ENCODE peak calls at places on chromosome 11, in ten cellular contexts. X is GM10248; D is pancreas; G is testis; C is lower leg skin; K is PC-3; H is MCF 10A; S is endodermal cell; I is CD4-positive, alpha-beta T cell; A is neural progenitor cell. L is an unnamed sample.

GRCh38 chr11:123616505-123617198 is 37.8 kb downstream of the SCN3B start:
- DNase-seq in X (no peak), D (no peak), G (peak), C (no peak), K (no peak), H (peak), S (no peak), I (no peak), A (no peak), L (no peak)

GRCh38 chr11:64086263-64086938 is 50.7 kb downstream of the FLRT1 start:
- DNase-seq in X (no peak), D (no peak), G (peak), C (peak), K (no peak), H (no peak), S (no peak), I (no peak), A (no peak), L (no peak)

GRCh38 chr11:93225642-93226041 is 27.9 kb upstream of the SLC36A4 start:
- DNase-seq in X (peak), D (no peak), G (no peak), C (no peak), K (peak), H (peak), S (no peak), I (no peak), A (no peak), L (no peak)

GRCh38 chr11:31445621-31446020 is 63.8 kb downstream of the IMMP1L start:
- DNase-seq in X (no peak), D (no peak), G (no peak), C (no peak), K (peak), H (no peak), S (no peak), I (no peak), A (no peak), L (no peak)

GRCh38 chr11:75263944-75264349 is 23.4 kb downstream of the TPBGL start:
- DNase-seq in X (no peak), D (no peak), G (no peak), C (peak), K (peak), H (peak), S (peak), I (peak), A (peak), L (no peak)

GRCh38 chr11:73652856-73653559 is 6.6 kb downstream of the PLEKHB1 start:
- DNase-seq in X (no peak), D (no peak), G (no peak), C (no peak), K (no peak), H (no peak), S (no peak), I (no peak), A (no peak), L (no peak)

GRCh38 chr11:28058333-28058732 is 49.6 kb downstream of the KIF18A start:
- DNase-seq in X (no peak), D (no peak), G (peak), C (no peak), K (no peak), H (no peak), S (no peak), I (no peak), A (peak), L (no peak)

GRCh38 chr11:118757881-118758399 is 33.0 kb downstream of the DDX6 start:
- DNase-seq in X (no peak), D (no peak), G (no peak), C (no peak), K (no peak), H (no peak), S (no peak), I (no peak), A (no peak), L (no peak)

GRCh38 chr11:1928891-1929541 is 9.5 kb downstream of the TNNT3 start:
- DNase-seq in X (no peak), D (peak), G (no peak), C (no peak), K (no peak), H (no peak), S (no peak), I (no peak), A (peak), L (no peak)

GRCh38 chr11:117039270-117039669 is 59.0 kb downstream of the SIK3 start:
- DNase-seq in X (no peak), D (no peak), G (no peak), C (no peak), K (no peak), H (no peak), S (no peak), I (no peak), A (no peak), L (no peak)

GRCh38 chr11:86453290-86454030 is 78.8 kb downstream of the CCDC81 start:
- DNase-seq in X (no peak), D (no peak), G (no peak), C (peak), K (no peak), H (no peak), S (no peak), I (no peak), A (no peak), L (no peak)

GRCh38 chr11:1072116-1072820 is 2.4 kb upstream of the MUC2 start:
- DNase-seq in X (no peak), D (peak), G (no peak), C (no peak), K (peak), H (no peak), S (no peak), I (no peak), A (no peak), L (no peak)

GRCh38 chr11:90134420-90135003 is at the start of gene NAALAD2:
- DNase-seq in X (peak), D (peak), G (peak), C (peak), K (no peak), H (no peak), S (peak), I (no peak), A (peak), L (no peak)

GRCh38 chr11:100719809-100720221 is 32.7 kb downstream of the ARHGAP42 start:
- DNase-seq in X (no peak), D (no peak), G (peak), C (no peak), K (peak), H (peak), S (peak), I (no peak), A (peak), L (no peak)

GRCh38 chr11:63760487-63761079 is 8.0 kb downstream of the ZFTA start:
- DNase-seq in X (no peak), D (no peak), G (no peak), C (peak), K (no peak), H (no peak), S (peak), I (no peak), A (peak), L (no peak)

GRCh38 chr11:35343033-35343598 is 76.2 kb downstream of the SLC1A2 start:
- DNase-seq in X (no peak), D (no peak), G (no peak), C (no peak), K (no peak), H (no peak), S (no peak), I (no peak), A (no peak), L (no peak)

GRCh38 chr11:45078236-45079074 is 68.0 kb upstream of the PRDM11 start:
- DNase-seq in X (no peak), D (no peak), G (no peak), C (no peak), K (no peak), H (no peak), S (no peak), I (no peak), A (no peak), L (no peak)

GRCh38 chr11:76232026-76232665 is 25.8 kb upstream of the WNT11 start:
- DNase-seq in X (peak), D (peak), G (no peak), C (no peak), K (no peak), H (no peak), S (no peak), I (peak), A (no peak), L (no peak)

GRCh38 chr11:67983916-67984315 is 20.0 kb downstream of the UNC93B1 start:
- DNase-seq in X (no peak), D (no peak), G (no peak), C (no peak), K (no peak), H (no peak), S (no peak), I (no peak), A (no peak), L (no peak)

GRCh38 chr11:102733232-102733875 is 8.6 kb upstream of the MMP8 start:
- DNase-seq in X (peak), D (peak), G (peak), C (no peak), K (peak), H (peak), S (peak), I (no peak), A (peak), L (no peak)

GRCh38 chr11:2590951-2591754 is 108.6 kb downstream of the KCNQ1OT1 start:
- DNase-seq in X (peak), D (no peak), G (no peak), C (no peak), K (no peak), H (no peak), S (no peak), I (no peak), A (no peak), L (no peak)

GRCh38 chr11:45538363-45538762 is 127.1 kb downstream of the CHST1 start:
- DNase-seq in X (no peak), D (no peak), G (peak), C (no peak), K (no peak), H (no peak), S (no peak), I (no peak), A (no peak), L (no peak)

GRCh38 chr11:59281177-59281576 is 68.5 kb upstream of the MPEG1 start:
- DNase-seq in X (no peak), D (no peak), G (no peak), C (no peak), K (no peak), H (no peak), S (peak), I (no peak), A (no peak), L (no peak)
- TF ChIP-seq CTCF in X (no peak), D (no peak), G (peak), C (no peak), K (no peak), H (no peak), S (no peak), I (no peak), A (no peak), L (no peak)

DNA sequence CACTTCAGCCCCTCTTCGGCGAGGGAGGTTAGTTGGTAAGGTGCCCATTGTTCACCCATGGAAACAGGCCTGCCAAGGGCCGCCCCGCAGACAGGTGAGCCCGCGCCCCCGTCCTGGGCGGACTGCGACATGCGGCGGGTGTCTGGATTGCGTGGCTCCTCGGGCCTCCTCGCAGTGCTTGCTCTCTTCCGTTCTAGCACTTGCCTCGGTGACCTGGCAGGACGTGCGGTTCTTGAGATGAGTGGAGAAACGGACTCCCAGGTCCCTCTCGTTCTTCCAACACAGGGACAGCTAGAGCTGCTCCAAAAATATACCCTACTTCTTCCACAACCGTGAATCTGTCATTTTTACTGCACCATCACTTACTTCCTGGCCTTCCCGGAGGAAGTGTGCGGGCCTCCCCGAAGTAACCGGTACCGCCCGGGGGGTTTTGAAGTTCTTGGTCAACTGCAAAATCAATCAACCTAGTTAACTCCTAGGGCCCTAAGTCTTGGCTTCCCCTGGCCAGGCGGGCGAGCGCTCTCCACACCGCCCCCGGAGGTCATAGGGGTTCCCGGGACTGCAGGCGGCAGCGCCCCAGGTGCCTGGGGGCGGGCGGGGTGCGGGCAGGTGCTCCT is 745 bp upstream of the ZBTB44 start:
- DNase-seq in X (peak), D (peak), G (peak), C (peak), K (no peak), H (no peak), S (peak), I (peak), A (peak), L (no peak)
- TF ChIP-seq CTCF in X (peak), D (no peak), G (no peak), C (no peak), K (no peak), H (no peak), S (peak), I (peak), A (peak), L (no peak)

GRCh38 chr11:46582588-46582987 is 11.2 kb downstream of the AMBRA1 start:
- DNase-seq in X (no peak), D (no peak), G (no peak), C (no peak), K (no peak), H (no peak), S (no peak), I (no peak), A (no peak), L (no peak)
- TF ChIP-seq CTCF in X (no peak), D (no peak), G (no peak), C (no peak), K (no peak), H (no peak), S (no peak), I (no peak), A (no peak), L (no peak)

GRCh38 chr11:77413850-77414249 is 60.0 kb downstream of the PAK1 start:
- DNase-seq in X (no peak), D (no peak), G (no peak), C (no peak), K (no peak), H (no peak), S (no peak), I (no peak), A (no peak), L (no peak)
- TF ChIP-seq CTCF in X (peak), D (no peak), G (no peak), C (no peak), K (peak), H (no peak), S (peak), I (no peak), A (no peak), L (peak)

GRCh38 chr11:112357488-112357887 is 96.8 kb upstream of the PLET1 start:
- DNase-seq in X (no peak), D (no peak), G (no peak), C (no peak), K (no peak), H (no peak), S (peak), I (no peak), A (no peak), L (no peak)

GRCh38 chr11:112361396-112361795 is 100.7 kb upstream of the PLET1 start:
- DNase-seq in X (no peak), D (no peak), G (no peak), C (peak), K (no peak), H (no peak), S (no peak), I (no peak), A (no peak), L (no peak)

GRCh38 chr11:112352907-112353306 is 92.2 kb upstream of the PLET1 start:
- DNase-seq in X (no peak), D (no peak), G (no peak), C (peak), K (peak), H (peak), S (peak), I (no peak), A (no peak), L (no peak)

GRCh38 chr11:112354364-112354763 is 93.7 kb upstream of the PLET1 start:
- DNase-seq in X (no peak), D (no peak), G (no peak), C (no peak), K (no peak), H (no peak), S (no peak), I (no peak), A (no peak), L (no peak)

GRCh38 chr11:112355726-112356125 is 95.1 kb upstream of the PLET1 start:
- DNase-seq in X (no peak), D (no peak), G (peak), C (no peak), K (peak), H (peak), S (peak), I (no peak), A (peak), L (no peak)
- TF ChIP-seq CTCF in X (no peak), D (no peak), G (no peak), C (no peak), K (peak), H (no peak), S (peak), I (no peak), A (peak), L (peak)

DNA sequence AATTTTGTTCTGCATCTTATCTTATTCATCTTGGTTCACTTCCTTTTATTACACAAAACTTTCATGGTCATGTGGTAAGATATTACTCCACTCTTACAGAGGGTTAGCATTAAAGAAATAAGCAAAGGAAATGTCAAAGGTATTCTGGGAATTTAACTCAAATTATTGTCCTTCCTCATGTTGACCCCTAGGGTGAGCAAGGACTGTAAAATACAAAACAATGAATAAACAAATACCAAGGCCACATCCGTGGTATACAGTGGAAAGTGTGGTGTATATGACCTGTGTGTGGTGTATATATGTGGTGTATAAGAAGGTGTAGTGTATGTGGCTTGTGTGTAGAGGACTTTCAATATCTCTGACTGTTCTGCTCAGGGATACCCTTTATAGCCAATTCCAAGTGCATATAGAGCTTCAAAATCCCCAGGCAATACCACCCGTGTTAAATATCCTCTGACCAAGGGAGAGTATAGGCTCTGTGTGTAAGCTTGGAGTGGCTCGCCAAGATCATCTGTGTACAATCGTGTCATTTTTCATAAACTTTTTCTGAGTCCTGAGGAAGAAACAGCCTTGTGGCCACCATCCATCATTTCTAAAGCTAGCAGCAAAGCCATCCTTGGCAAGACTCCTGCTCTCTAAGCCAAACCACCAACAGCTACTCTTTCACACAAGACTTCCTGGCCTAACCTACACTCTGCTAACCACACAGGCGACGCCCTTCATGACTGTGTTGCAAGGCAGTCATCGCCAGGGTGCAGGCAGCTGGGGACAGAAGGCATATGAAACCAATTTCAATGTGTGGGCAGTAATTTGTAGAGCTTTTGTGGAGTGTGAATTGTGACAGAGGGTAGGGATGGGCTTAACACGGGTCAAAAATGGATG is 548.0 kb downstream of the ETS1 start:
- DNase-seq in X (no peak), D (no peak), G (no peak), C (peak), K (peak), H (peak), S (no peak), I (peak), A (no peak), L (no peak)
- TF ChIP-seq CTCF in X (no peak), D (no peak), G (no peak), C (no peak), K (peak), H (no peak), S (peak), I (peak), A (no peak), L (no peak)

GRCh38 chr11:61696602-61697001 is 16.4 kb downstream of the DAGLA start:
- DNase-seq in X (no peak), D (no peak), G (no peak), C (no peak), K (no peak), H (peak), S (no peak), I (no peak), A (no peak), L (no peak)

GRCh38 chr11:61694971-61695706 is 14.9 kb downstream of the DAGLA start:
- DNase-seq in X (no peak), D (no peak), G (peak), C (no peak), K (peak), H (no peak), S (peak), I (no peak), A (peak), L (no peak)

GRCh38 chr11:61697093-61697492 is 16.9 kb downstream of the DAGLA start:
- DNase-seq in X (no peak), D (no peak), G (no peak), C (no peak), K (peak), H (peak), S (no peak), I (no peak), A (no peak), L (no peak)

GRCh38 chr11:61693897-61694840 is 14.0 kb downstream of the DAGLA start:
- DNase-seq in X (no peak), D (no peak), G (peak), C (no peak), K (no peak), H (peak), S (no peak), I (no peak), A (no peak), L (no peak)

GRCh38 chr11:61695917-61696316 is 15.7 kb downstream of the DAGLA start:
- DNase-seq in X (peak), D (no peak), G (peak), C (peak), K (peak), H (peak), S (peak), I (peak), A (no peak), L (no peak)
- TF ChIP-seq CTCF in X (no peak), D (no peak), G (peak), C (no peak), K (peak), H (no peak), S (peak), I (peak), A (no peak), L (no peak)